ENCODE peak calls at places on chromosomes 7 and 10, in five cellular contexts. One of them, this sample, is unnamed.
A peak's percentile ranks its signal among the peaks of the same experiment; 100 is the strongest.

GRCh38 chr7:158315881-158316280 is 271.7 kb downstream of the PTPRN2 start:
- DNase-seq in A549: no peak
- DNase-seq in endothelial cell of umbilical vein: no peak
- DNase-seq in K562: no peak
- DNase-seq in HepG2: no peak
- DNase-seq in this sample: no peak

GRCh38 chr7:234712-235553 is 42.6 kb downstream of the FAM20C start:
- DNase-seq in A549: peak; percentile 67
- DNase-seq in endothelial cell of umbilical vein: no peak
- DNase-seq in K562: no peak
- DNase-seq in HepG2: peak; percentile 78
- DNase-seq in this sample: no peak

GRCh38 chr10:36534471-36535002 is 590.9 kb upstream of the ANKRD30A start:
- DNase-seq in A549: peak; percentile 3
- DNase-seq in endothelial cell of umbilical vein: peak; percentile 82
- DNase-seq in K562: no peak
- DNase-seq in HepG2: no peak
- DNase-seq in this sample: peak; percentile 94

GRCh38 chr7:96654630-96655188 is 54.9 kb downstream of the SEM1 start:
- DNase-seq in A549: no peak
- DNase-seq in endothelial cell of umbilical vein: no peak
- DNase-seq in K562: no peak
- DNase-seq in HepG2: no peak
- DNase-seq in this sample: no peak

GRCh38 chr7:82562716-82563404 is 119.3 kb upstream of the CACNA2D1 start:
- DNase-seq in A549: no peak
- DNase-seq in endothelial cell of umbilical vein: no peak
- DNase-seq in K562: no peak
- DNase-seq in HepG2: no peak
- DNase-seq in this sample: no peak

GRCh38 chr7:107946451-107946850 is 55.5 kb downstream of the DLD start:
- DNase-seq in A549: no peak
- DNase-seq in endothelial cell of umbilical vein: no peak
- DNase-seq in K562: no peak
- DNase-seq in HepG2: no peak
- DNase-seq in this sample: no peak

GRCh38 chr10:62996925-62997324 is 136.2 kb upstream of the NRBF2 start:
- DNase-seq in A549: no peak
- DNase-seq in endothelial cell of umbilical vein: no peak
- DNase-seq in K562: no peak
- DNase-seq in HepG2: no peak
- DNase-seq in this sample: no peak

GRCh38 chr7:148982596-148983219 is 45.6 kb downstream of the PDIA4 start:
- DNase-seq in A549: no peak
- DNase-seq in endothelial cell of umbilical vein: peak; percentile 39
- DNase-seq in K562: no peak
- DNase-seq in HepG2: no peak
- DNase-seq in this sample: peak; percentile 58

GRCh38 chr7:28823582-28823981 is 134.5 kb downstream of the TRIL start:
- DNase-seq in A549: no peak
- DNase-seq in endothelial cell of umbilical vein: no peak
- DNase-seq in K562: no peak
- DNase-seq in HepG2: no peak
- DNase-seq in this sample: no peak

GRCh38 chr10:48390005-48390871 is 83.8 kb downstream of the MAPK8 start:
- DNase-seq in A549: no peak
- DNase-seq in endothelial cell of umbilical vein: peak; percentile 5
- DNase-seq in K562: no peak
- DNase-seq in HepG2: no peak
- DNase-seq in this sample: no peak

GRCh38 chr10:73920084-73920483 is 9.2 kb downstream of the PLAU start:
- DNase-seq in A549: no peak
- DNase-seq in endothelial cell of umbilical vein: no peak
- DNase-seq in K562: no peak
- DNase-seq in HepG2: no peak
- DNase-seq in this sample: peak; percentile 93

GRCh38 chr7:120039138-120039537 is 233.8 kb upstream of the KCND2 start:
- DNase-seq in A549: no peak
- DNase-seq in endothelial cell of umbilical vein: no peak
- DNase-seq in K562: no peak
- DNase-seq in HepG2: peak; percentile 15
- DNase-seq in this sample: no peak

GRCh38 chr10:126584836-126585235 is 85.7 kb downstream of the C10orf90 start:
- DNase-seq in A549: no peak
- DNase-seq in endothelial cell of umbilical vein: no peak
- DNase-seq in K562: no peak
- DNase-seq in HepG2: no peak
- DNase-seq in this sample: no peak

GRCh38 chr7:23712368-23713284 is 2.6 kb downstream of the STK31 start:
- DNase-seq in A549: peak; percentile 54
- DNase-seq in endothelial cell of umbilical vein: peak; percentile 58
- DNase-seq in K562: peak; percentile 44
- DNase-seq in HepG2: peak; percentile 51
- DNase-seq in this sample: peak; percentile 65

GRCh38 chr7:106278695-106279094 is 6.1 kb downstream of the NAMPT start:
- DNase-seq in A549: no peak
- DNase-seq in endothelial cell of umbilical vein: no peak
- DNase-seq in K562: no peak
- DNase-seq in HepG2: no peak
- DNase-seq in this sample: no peak

GRCh38 chr10:70661623-70662361 is 10.5 kb upstream of the ADAMTS14 start:
- DNase-seq in A549: no peak
- DNase-seq in endothelial cell of umbilical vein: no peak
- DNase-seq in K562: no peak
- DNase-seq in HepG2: no peak
- DNase-seq in this sample: no peak

GRCh38 chr10:131585761-131586160 is 274.2 kb upstream of the TCERG1L start:
- DNase-seq in A549: no peak
- DNase-seq in endothelial cell of umbilical vein: no peak
- DNase-seq in K562: no peak
- DNase-seq in HepG2: no peak
- DNase-seq in this sample: no peak

GRCh38 chr7:135757719-135758411 is 9.3 kb upstream of the FAM180A start:
- DNase-seq in A549: no peak
- DNase-seq in endothelial cell of umbilical vein: peak; percentile 71
- DNase-seq in K562: no peak
- DNase-seq in HepG2: no peak
- DNase-seq in this sample: no peak

GRCh38 chr7:66296001-66296521 is 90.9 kb downstream of the TPST1 start:
- DNase-seq in A549: no peak
- DNase-seq in endothelial cell of umbilical vein: no peak
- DNase-seq in K562: no peak
- DNase-seq in HepG2: no peak
- DNase-seq in this sample: peak; percentile 89

GRCh38 chr10:132355754-132356153 is 23.8 kb downstream of the LRRC27 start:
- DNase-seq in A549: no peak
- DNase-seq in endothelial cell of umbilical vein: no peak
- DNase-seq in K562: no peak
- DNase-seq in HepG2: no peak
- DNase-seq in this sample: no peak

GRCh38 chr7:80475383-80475782 is 36.5 kb downstream of the GNAT3 start:
- DNase-seq in A549: no peak
- DNase-seq in endothelial cell of umbilical vein: no peak
- DNase-seq in K562: no peak
- DNase-seq in HepG2: no peak
- DNase-seq in this sample: no peak

GRCh38 chr7:2754912-2755311 is 66.9 kb downstream of the AMZ1 start:
- DNase-seq in A549: no peak
- DNase-seq in endothelial cell of umbilical vein: no peak
- DNase-seq in K562: no peak
- DNase-seq in HepG2: no peak
- DNase-seq in this sample: no peak

GRCh38 chr7:2751086-2751485 is 63.1 kb downstream of the AMZ1 start:
- DNase-seq in A549: no peak
- DNase-seq in endothelial cell of umbilical vein: no peak
- DNase-seq in K562: no peak
- DNase-seq in HepG2: no peak
- DNase-seq in this sample: no peak

GRCh38 chr7:2750054-2750453 is 62.1 kb downstream of the AMZ1 start:
- DNase-seq in A549: no peak
- DNase-seq in endothelial cell of umbilical vein: no peak
- DNase-seq in K562: no peak
- DNase-seq in HepG2: no peak
- DNase-seq in this sample: no peak

GRCh38 chr7:2754086-2754485 is 66.1 kb downstream of the AMZ1 start:
- DNase-seq in A549: no peak
- DNase-seq in endothelial cell of umbilical vein: no peak
- DNase-seq in K562: no peak
- DNase-seq in HepG2: no peak
- DNase-seq in this sample: no peak

DNA sequence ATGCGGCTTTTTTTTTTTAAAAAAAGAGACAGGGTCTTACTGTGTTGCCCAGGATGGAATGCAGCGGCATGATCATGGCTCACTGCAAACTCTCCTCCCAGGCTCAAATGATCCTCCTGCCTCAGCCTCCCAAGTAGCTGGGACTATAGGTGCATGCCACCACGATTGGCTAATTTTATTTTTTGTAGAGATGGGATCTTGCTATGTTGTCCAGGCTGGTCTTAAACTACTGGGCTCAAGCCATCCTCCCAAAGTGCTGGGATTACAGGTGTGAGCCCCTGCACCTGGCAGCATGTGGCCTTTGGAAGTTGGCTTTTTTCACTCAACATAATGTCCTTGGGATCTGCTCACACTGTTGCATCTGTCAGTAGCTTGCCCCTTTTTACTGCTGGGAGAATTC is 65.1 kb downstream of the AMZ1 start:
- DNase-seq in A549: no peak
- DNase-seq in endothelial cell of umbilical vein: no peak
- DNase-seq in K562: no peak
- DNase-seq in HepG2: no peak
- DNase-seq in this sample: no peak
- TF ChIP-seq MYC in A549: no peak
- TF ChIP-seq MYC in endothelial cell of umbilical vein: no peak
- TF ChIP-seq MYC in K562: no peak
- TF ChIP-seq MYC in HepG2: no peak
- TF ChIP-seq MYC in this sample: no peak

GRCh38 chr10:68601490-68602265 is 41.5 kb downstream of the TET1 start:
- DNase-seq in A549: no peak
- DNase-seq in endothelial cell of umbilical vein: no peak
- DNase-seq in K562: no peak
- DNase-seq in HepG2: no peak
- DNase-seq in this sample: no peak

GRCh38 chr10:68597407-68597806 is 37.3 kb downstream of the TET1 start:
- DNase-seq in A549: no peak
- DNase-seq in endothelial cell of umbilical vein: no peak
- DNase-seq in K562: no peak
- DNase-seq in HepG2: no peak
- DNase-seq in this sample: no peak

GRCh38 chr10:68599754-68600040 is 39.6 kb downstream of the TET1 start:
- DNase-seq in A549: no peak
- DNase-seq in endothelial cell of umbilical vein: no peak
- DNase-seq in K562: no peak
- DNase-seq in HepG2: no peak
- DNase-seq in this sample: no peak

GRCh38 chr10:68600041-68600778 is 40.1 kb downstream of the TET1 start:
- DNase-seq in A549: peak; percentile 68
- DNase-seq in endothelial cell of umbilical vein: peak; percentile 86
- DNase-seq in K562: peak; percentile 65
- DNase-seq in HepG2: peak; percentile 95
- DNase-seq in this sample: peak; percentile 94

DNA sequence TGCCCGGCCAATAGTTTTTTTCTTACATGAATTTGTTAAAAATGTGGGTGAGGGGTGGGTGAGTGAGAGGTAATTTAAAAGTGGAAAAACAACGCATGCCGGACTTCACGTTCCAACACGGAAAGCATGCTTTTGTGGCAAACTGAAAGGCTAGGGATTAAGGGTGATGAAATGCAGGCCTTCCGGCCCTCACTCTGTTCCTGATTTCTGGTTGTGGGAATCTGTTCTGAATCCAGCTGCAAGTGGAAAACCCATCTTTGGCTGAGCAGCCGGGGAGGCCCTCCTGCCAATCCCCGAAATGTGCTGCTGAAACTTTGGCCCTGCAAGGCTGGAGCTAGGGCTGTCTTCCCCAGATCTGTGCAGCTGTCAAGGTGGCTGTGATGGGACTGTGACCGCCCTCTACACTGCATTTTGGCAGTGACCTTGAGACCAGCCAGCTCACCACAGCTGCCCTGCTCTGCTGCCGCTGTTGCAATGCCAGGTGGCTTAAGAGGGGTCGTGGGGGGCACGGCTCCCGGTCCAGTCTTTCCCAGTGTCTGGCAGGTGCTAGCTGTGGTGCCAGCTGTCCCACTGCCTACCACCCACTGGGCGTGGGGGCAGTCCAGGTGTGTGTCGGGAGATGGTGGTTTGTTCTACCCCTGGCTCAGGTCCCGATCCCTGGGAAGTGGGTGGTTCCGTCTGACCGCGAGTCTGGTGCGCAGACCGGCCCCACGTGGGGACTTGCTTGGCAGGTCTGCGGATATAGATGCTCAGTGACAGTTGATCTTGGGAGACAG is 39.0 kb downstream of the TET1 start:
- DNase-seq in A549: no peak
- DNase-seq in endothelial cell of umbilical vein: no peak
- DNase-seq in K562: peak; percentile 40
- DNase-seq in HepG2: peak; percentile 56
- DNase-seq in this sample: no peak
- TF ChIP-seq MYC in A549: no peak
- TF ChIP-seq MYC in endothelial cell of umbilical vein: no peak
- TF ChIP-seq MYC in K562: no peak
- TF ChIP-seq MYC in HepG2: peak; percentile 61
- TF ChIP-seq MYC in this sample: no peak

DNA sequence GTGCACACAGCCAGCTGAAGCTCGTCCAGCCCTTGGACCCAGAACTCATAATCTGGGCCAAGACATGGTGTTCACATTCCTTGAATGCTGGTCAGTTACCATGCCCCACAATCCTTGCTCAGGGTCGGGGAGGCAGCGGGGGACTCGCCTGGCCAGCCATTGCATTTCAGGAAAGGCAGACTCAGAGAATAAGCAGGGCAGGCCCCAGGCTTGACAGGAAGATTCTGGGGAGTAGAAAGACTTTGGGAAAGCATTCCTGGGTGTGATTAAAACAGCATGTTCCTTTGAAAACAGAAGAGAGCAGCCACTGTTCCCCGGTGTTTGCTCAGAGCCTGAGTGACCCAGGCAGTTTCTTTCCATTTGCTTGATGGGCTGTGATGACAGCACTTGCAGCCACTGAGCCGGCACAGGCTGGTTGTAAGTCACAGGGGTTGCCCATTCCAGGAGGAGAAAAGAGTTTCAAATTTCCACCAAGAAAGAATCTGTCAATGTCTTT is 473.7 kb downstream of the TYW1 start:
- DNase-seq in A549: no peak
- DNase-seq in endothelial cell of umbilical vein: no peak
- DNase-seq in K562: no peak
- DNase-seq in HepG2: no peak
- DNase-seq in this sample: no peak
- TF ChIP-seq MYC in A549: no peak
- TF ChIP-seq MYC in endothelial cell of umbilical vein: no peak
- TF ChIP-seq MYC in K562: no peak
- TF ChIP-seq MYC in HepG2: no peak
- TF ChIP-seq MYC in this sample: no peak

DNA sequence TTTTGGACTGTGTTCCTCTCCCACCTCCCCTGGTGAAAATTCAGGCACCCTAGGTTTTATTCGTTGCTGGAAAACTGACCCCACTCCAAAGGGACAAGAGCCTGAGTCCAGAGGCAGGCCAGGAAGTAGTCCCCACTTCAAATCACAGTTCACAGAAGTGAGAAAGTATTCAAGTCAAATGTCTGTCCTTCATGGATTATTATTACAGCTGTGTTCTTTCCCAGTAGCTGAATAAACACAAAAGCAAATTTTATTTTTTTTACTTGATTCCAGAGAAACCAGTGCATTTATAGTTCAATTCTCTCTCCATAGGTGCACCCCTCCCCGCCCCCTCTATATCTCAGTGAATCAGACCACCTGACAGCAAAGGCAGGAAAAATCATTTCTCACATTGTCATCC is 113.9 kb upstream of the COL1A2 start:
- DNase-seq in A549: no peak
- DNase-seq in endothelial cell of umbilical vein: peak; percentile 51
- DNase-seq in K562: no peak
- DNase-seq in HepG2: no peak
- DNase-seq in this sample: no peak
- TF ChIP-seq MYC in A549: no peak
- TF ChIP-seq MYC in endothelial cell of umbilical vein: no peak
- TF ChIP-seq MYC in K562: no peak
- TF ChIP-seq MYC in HepG2: no peak
- TF ChIP-seq MYC in this sample: no peak

This sample was measured in NB4.